ENCODE peak calls at places on chromosome 13, in ten cellular contexts. K, M, U, E, D, Z, V, Y, H and I are unnamed samples.

GRCh38 chr13:63909726-63910125 is 2494.1 kb upstream of the PCDH20 start:
- DNase-seq in M (no peak), V (no peak), U (no peak), Y (no peak), Z (no peak), H (no peak), D (no peak), E (no peak), K (no peak), I (no peak)

GRCh38 chr13:38401276-38401675 is 51.6 kb downstream of the UFM1 start:
- DNase-seq in K (no peak), Z (no peak), H (peak; percentile 38), V (no peak), U (no peak), Y (no peak), D (no peak), M (no peak), E (no peak), I (no peak)

GRCh38 chr13:114010401-114011101 is 36.7 kb upstream of the C13orf46 start:
- DNase-seq in Y (no peak), H (no peak), Z (peak; percentile 60), V (peak; percentile 32), U (no peak), E (no peak), K (no peak), M (no peak), D (peak; percentile 28), I (peak; percentile 21)

GRCh38 chr13:101626925-101627555 is 174.6 kb downstream of the ITGBL1 start:
- DNase-seq in V (no peak), Z (no peak), M (no peak), Y (no peak), E (no peak), U (no peak), D (peak; percentile 65), H (no peak), K (no peak), I (no peak)

GRCh38 chr13:96216543-96216942 is 126.6 kb downstream of the HS6ST3 start:
- DNase-seq in U (no peak), H (no peak), K (no peak), Y (no peak), M (no peak), V (no peak), D (no peak), E (no peak), Z (no peak), I (no peak)

GRCh38 chr13:114341003-114341777 is 26.9 kb downstream of the CHAMP1 start:
- DNase-seq in Z (no peak), H (no peak), U (no peak), D (no peak), Y (no peak), K (no peak), E (no peak), V (no peak), M (no peak), I (no peak)

GRCh38 chr13:34458756-34459462 is 483.2 kb upstream of the NBEA start:
- DNase-seq in Z (no peak), E (no peak), K (no peak), M (peak; percentile 18), H (no peak), V (no peak), Y (no peak), D (no peak), U (no peak), I (no peak)

GRCh38 chr13:40189885-40190655 is 476.4 kb downstream of the FOXO1 start:
- DNase-seq in E (no peak), V (no peak), M (no peak), Y (no peak), D (no peak), Z (no peak), K (no peak), U (no peak), H (no peak), I (no peak)

GRCh38 chr13:33126909-33127607 is 110.8 kb downstream of the KL start:
- DNase-seq in M (peak; percentile 40), K (peak; percentile 52), V (peak; percentile 32), Z (no peak), H (peak; percentile 64), Y (no peak), E (no peak), U (no peak), D (no peak), I (peak; percentile 35)

GRCh38 chr13:110089815-110090214 is 217.1 kb downstream of the COL4A1 start:
- DNase-seq in D (no peak), Y (no peak), V (no peak), E (no peak), M (no peak), H (no peak), U (no peak), Z (no peak), K (no peak), I (no peak)
- TF ChIP-seq CTCF in D (no peak), Y (no peak), V (peak; percentile 70), E (no peak), M (peak; percentile 38), H (peak; percentile 52), U (no peak), Z (peak; percentile 22), K (peak; percentile 34), I (peak; percentile 73)

GRCh38 chr13:74409551-74409950 is 275.3 kb upstream of the KLF12 start:
- DNase-seq in H (no peak), V (no peak), K (no peak), E (no peak), Y (no peak), U (no peak), M (no peak), D (no peak), Z (no peak), I (no peak)

GRCh38 chr13:74414458-74414857 is 280.3 kb upstream of the KLF12 start:
- DNase-seq in M (no peak), D (no peak), E (no peak), V (no peak), Y (no peak), Z (no peak), H (no peak), U (no peak), K (no peak), I (no peak)

GRCh38 chr13:74413482-74413881 is 279.3 kb upstream of the KLF12 start:
- DNase-seq in M (no peak), Z (no peak), U (no peak), K (no peak), E (no peak), D (no peak), Y (no peak), H (no peak), V (no peak), I (no peak)
- TF ChIP-seq CTCF in M (no peak), Z (no peak), U (no peak), K (no peak), E (no peak), D (no peak), Y (no peak), H (no peak), V (no peak), I (no peak)

DNA sequence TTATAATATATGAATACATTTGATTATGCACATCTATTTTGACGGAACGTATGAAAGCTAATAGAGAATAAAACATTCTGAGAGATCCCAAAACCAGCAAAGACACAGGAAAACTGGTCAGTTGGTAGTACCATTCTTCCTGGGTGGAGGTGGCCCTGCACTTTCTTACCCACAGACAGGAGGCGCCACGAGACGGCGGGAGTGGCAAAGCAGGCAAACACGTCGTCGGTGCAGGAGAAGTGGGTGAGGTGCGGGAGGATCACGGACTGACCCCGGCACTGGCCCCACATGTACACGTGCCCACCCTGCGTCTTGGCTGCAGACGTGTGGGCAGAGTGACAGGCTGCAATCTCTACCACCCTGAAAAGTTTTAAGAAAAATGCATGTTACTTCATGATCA is 36.1 kb downstream of the RCBTB1 start:
- DNase-seq in K (no peak), Y (peak; percentile 8), Z (no peak), H (no peak), M (no peak), V (no peak), U (no peak), D (no peak), E (no peak), I (no peak)
- TF ChIP-seq CTCF in K (no peak), Y (no peak), Z (no peak), H (no peak), M (peak; percentile 19), V (no peak), U (no peak), D (no peak), E (no peak), I (peak; percentile 33)

GRCh38 chr13:22757530-22758120 is 423.2 kb upstream of the SGCG start:
- DNase-seq in U (no peak), Y (no peak), V (no peak), E (no peak), H (peak; percentile 14), K (no peak), M (no peak), Z (no peak), D (no peak), I (no peak)
- TF ChIP-seq CTCF in U (no peak), Y (peak; percentile 69), V (no peak), E (peak; percentile 30), H (peak; percentile 21), K (peak; percentile 40), M (peak; percentile 59), Z (peak; percentile 51), D (no peak), I (peak; percentile 36)

GRCh38 chr13:85261757-85262346 is 537.4 kb downstream of the SLITRK6 start:
- DNase-seq in M (no peak), E (no peak), V (no peak), Z (no peak), H (peak; percentile 0), D (no peak), U (no peak), Y (peak; percentile 50), K (no peak), I (no peak)
- TF ChIP-seq CTCF in M (no peak), E (no peak), V (peak; percentile 62), Z (peak; percentile 67), H (peak; percentile 21), D (no peak), U (peak; percentile 14), Y (peak; percentile 55), K (peak; percentile 48), I (peak; percentile 72)

GRCh38 chr13:76019421-76020044 is 383.4 kb downstream of the LMO7 start:
- DNase-seq in V (peak; percentile 76), K (no peak), Z (no peak), E (no peak), H (peak; percentile 17), D (no peak), U (no peak), Y (peak; percentile 11), M (peak; percentile 11), I (peak; percentile 22)
- TF ChIP-seq CTCF in V (no peak), K (peak; percentile 24), Z (peak; percentile 10), E (no peak), H (peak; percentile 21), D (no peak), U (no peak), Y (peak; percentile 9), M (peak; percentile 44), I (peak; percentile 65)

GRCh38 chr13:99614465-99614885 is 113.2 kb downstream of the TM9SF2 start:
- DNase-seq in E (no peak), U (peak; percentile 25), K (no peak), V (no peak), D (peak; percentile 23), Y (peak; percentile 85), M (no peak), Z (peak; percentile 81), H (no peak), I (peak; percentile 16)
- TF ChIP-seq CTCF in E (no peak), U (no peak), K (no peak), V (no peak), D (no peak), Y (no peak), M (peak; percentile 34), Z (peak; percentile 55), H (no peak), I (peak; percentile 49)